ENCODE peak calls at places on chromosomes 11 and 22, in four cellular contexts. A is activated CD4-positive, alpha-beta T cell treated with anti-CD3 and anti-CD28 coated beads, Interleukin-2, amount 50 U/mL, for 4 hours; C is T follicular helper cell; I is NCI-H774. S is an unnamed sample.

GRCh38 chr11:76621466-76621865 is 49.1 kb downstream of the LRRC32 start:
- DNase-seq in A (no peak), C (no peak), I (no peak), S (no peak)

GRCh38 chr11:88414385-88414861 is 76.9 kb upstream of the CTSC start:
- DNase-seq in A (no peak), C (no peak), I (peak; percentile 51), S (no peak)

GRCh38 chr11:72736452-72737069 is 15.6 kb downstream of the ARAP1 start:
- DNase-seq in A (peak; percentile 46), C (peak; percentile 56), I (no peak), S (peak; percentile 47)

GRCh38 chr11:44861829-44862545 is 88.7 kb downstream of the TP53I11 start:
- DNase-seq in A (peak; percentile 75), C (peak; percentile 10), I (no peak), S (peak; percentile 60)

GRCh38 chr22:20531404-20532181 is 24.2 kb downstream of the MED15 start:
- DNase-seq in A (no peak), C (no peak), I (no peak), S (no peak)

GRCh38 chr11:68099474-68100405 is 21.4 kb downstream of the CHKA start:
- DNase-seq in A (no peak), C (no peak), I (peak; percentile 67), S (peak; percentile 19)

GRCh38 chr11:2592559-2593392 is 107.0 kb downstream of the KCNQ1OT1 start:
- DNase-seq in A (no peak), C (no peak), I (no peak), S (no peak)

GRCh38 chr11:91819195-91819594 is 405.4 kb upstream of the FAT3 start:
- DNase-seq in A (no peak), C (no peak), I (no peak), S (no peak)

GRCh38 chr11:1773711-1774550 is 10.2 kb upstream of the CTSD start:
- DNase-seq in A (no peak), C (no peak), I (no peak), S (no peak)

GRCh38 chr11:36312593-36312990 is 16.5 kb downstream of the PRR5L start:
- DNase-seq in A (no peak), C (no peak), I (no peak), S (no peak)

GRCh38 chr11:14380947-14381555 is 22.1 kb upstream of the RRAS2 start:
- DNase-seq in A (peak; percentile 23), C (peak; percentile 17), I (peak; percentile 42), S (peak; percentile 7)

GRCh38 chr11:77087723-77088225 is 14.9 kb upstream of the OMP start:
- DNase-seq in A (no peak), C (no peak), I (no peak), S (no peak)

GRCh38 chr11:96219981-96220623 is 122.9 kb downstream of the MAML2 start:
- DNase-seq in A (no peak), C (no peak), I (no peak), S (no peak)

GRCh38 chr11:35605691-35606090 is 12.6 kb upstream of the FJX1 start:
- DNase-seq in A (no peak), C (no peak), I (no peak), S (no peak)

GRCh38 chr11:35978173-35978572 is 34.3 kb downstream of the LDLRAD3 start:
- DNase-seq in A (no peak), C (no peak), I (no peak), S (no peak)

GRCh38 chr11:86183694-86184093 is 60.9 kb upstream of the EED start:
- DNase-seq in A (peak; percentile 25), C (no peak), I (no peak), S (no peak)

GRCh38 chr11:17752144-17752543 is 17.6 kb downstream of the KCNC1 start:
- DNase-seq in A (no peak), C (no peak), I (no peak), S (no peak)

GRCh38 chr11:69352181-69352580 is 58.2 kb downstream of the MYEOV start:
- DNase-seq in A (no peak), C (no peak), I (no peak), S (no peak)

GRCh38 chr11:11909727-11910126 is 68.0 kb downstream of the USP47 start:
- DNase-seq in A (no peak), C (no peak), I (no peak), S (no peak)

GRCh38 chr11:43072911-43073310 is 238.9 kb upstream of the API5 start:
- DNase-seq in A (no peak), C (no peak), I (no peak), S (no peak)

S was measured in activated T-cell treated with anti-CD3 and anti-CD28 coated beads for 4 hours.